ENCODE peak calls at places on chromosomes 11 and 22, in five cellular contexts. X is SK-N-SH, Q is HCT116, L is K562, Y is H1. O is an unnamed sample.

GRCh38 chr11:77517226-77517625 is 43.3 kb upstream of the PAK1 start:
- DNase-seq in X (no peak), Q (no peak), Y (no peak), L (no peak), O (no peak)

GRCh38 chr11:118715837-118716260 is 36.4 kb upstream of the TREH start:
- DNase-seq in L (peak; percentile 83), X (no peak), Y (peak; percentile 70), Q (no peak), O (no peak)

GRCh38 chr11:118193910-118194566 is 17.6 kb upstream of the SCN2B start:
- DNase-seq in X (no peak), L (no peak), Q (no peak), Y (no peak), O (no peak)

GRCh38 chr11:58771458-58771855 is 39.7 kb upstream of the GLYAT start:
- DNase-seq in L (no peak), Q (no peak), X (no peak), Y (no peak), O (no peak)

GRCh38 chr22:38865201-38866023 is 6.6 kb downstream of the CBX6 start:
- DNase-seq in L (no peak), Y (no peak), Q (no peak), X (no peak), O (no peak)

GRCh38 chr11:331332-332060 is 10.8 kb upstream of the IFITM3 start:
- DNase-seq in Y (no peak), X (no peak), L (no peak), Q (no peak), O (no peak)

GRCh38 chr11:66443602-66444001 is 5.0 kb upstream of the MRPL11 start:
- DNase-seq in L (no peak), X (no peak), Y (no peak), Q (peak; percentile 19), O (no peak)

GRCh38 chr22:42202669-42203068 is 67.8 kb downstream of the TCF20 start:
- DNase-seq in X (no peak), Y (no peak), Q (no peak), L (no peak), O (no peak)

GRCh38 chr11:44305643-44306468 is 4.1 kb downstream of the ALX4 start:
- DNase-seq in Q (no peak), L (no peak), X (peak; percentile 62), Y (no peak), O (no peak)

GRCh38 chr11:119307219-119307618 is 9.7 kb downstream of the MCAM start:
- DNase-seq in X (peak; percentile 33), Q (no peak), L (no peak), Y (no peak), O (peak; percentile 35)

GRCh38 chr11:15972838-15973237 is 383.5 kb downstream of the SOX6 start:
- DNase-seq in L (no peak), Q (no peak), X (no peak), Y (no peak), O (no peak)

GRCh38 chr11:102085864-102086551 is 24.2 kb upstream of the YAP1 start:
- DNase-seq in X (no peak), L (no peak), Q (peak; percentile 35), Y (no peak), O (no peak)

GRCh38 chr11:126488591-126489370 is 133.3 kb downstream of the ST3GAL4 start:
- DNase-seq in Q (no peak), Y (no peak), L (no peak), X (no peak), O (no peak)

GRCh38 chr11:64127267-64128072 is 38.4 kb downstream of the MACROD1 start:
- DNase-seq in Y (no peak), X (no peak), L (no peak), Q (no peak), O (no peak)

DNA sequence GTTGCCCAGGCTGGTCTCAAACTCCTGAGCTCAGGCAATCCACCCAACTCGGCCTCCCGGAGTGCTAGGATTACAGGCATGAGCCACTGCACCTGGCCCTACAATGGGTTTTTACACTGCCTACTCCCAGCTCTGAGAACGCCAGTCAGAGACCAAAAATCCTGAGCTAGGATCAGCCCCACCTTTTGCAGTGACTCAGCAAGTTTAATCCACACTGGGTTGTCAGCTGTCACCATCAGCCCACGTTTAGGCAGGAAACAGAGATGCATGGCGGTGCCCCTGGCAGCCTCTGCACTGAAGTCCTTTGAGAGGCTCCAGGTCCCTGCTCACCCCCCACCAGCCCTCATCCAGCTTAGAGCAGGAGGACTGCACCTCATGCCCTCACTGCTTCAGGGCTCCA is 117.6 kb downstream of the ARHGAP8 start:
- DNase-seq in L (peak; percentile 43), X (no peak), Q (peak; percentile 19), Y (no peak), O (peak; percentile 58)
- TF ChIP-seq JUND in L (no peak), X (no peak), Q (no peak), Y (no peak), O (no peak)

GRCh38 chr11:72013765-72014711 is 15.3 kb downstream of the IL18BP start:
- DNase-seq in Q (no peak), X (no peak), L (no peak), Y (no peak), O (no peak)

GRCh38 chr11:72014761-72015320 is 16.1 kb downstream of the IL18BP start:
- DNase-seq in Y (no peak), L (no peak), Q (no peak), X (no peak), O (no peak)

GRCh38 chr11:72012091-72012630 is 13.5 kb downstream of the IL18BP start:
- DNase-seq in L (no peak), X (no peak), Y (no peak), Q (no peak), O (no peak)

GRCh38 chr11:72010529-72011233 is 12.0 kb downstream of the IL18BP start:
- DNase-seq in Q (no peak), Y (no peak), L (no peak), X (no peak), O (no peak)

GRCh38 chr11:72012897-72013721 is 14.4 kb downstream of the IL18BP start:
- DNase-seq in Y (no peak), X (no peak), Q (no peak), L (no peak), O (no peak)
- TF ChIP-seq JUND in Y (no peak), X (no peak), Q (no peak), L (no peak), O (no peak)

GRCh38 chr22:46578824-46579561 is 41.2 kb upstream of the GRAMD4 start:
- DNase-seq in L (no peak), Y (no peak), Q (no peak), X (peak; percentile 75), O (no peak)

GRCh38 chr22:46578251-46578823 is 40.9 kb upstream of the CELSR1 start:
- DNase-seq in Q (no peak), Y (no peak), X (no peak), L (no peak), O (no peak)

GRCh38 chr22:46576556-46577351 is 39.3 kb upstream of the CELSR1 start:
- DNase-seq in X (peak; percentile 95), Q (no peak), L (peak; percentile 90), Y (no peak), O (peak; percentile 68)

GRCh38 chr22:46575915-46576555 is 38.6 kb upstream of the CELSR1 start:
- DNase-seq in X (no peak), Y (no peak), L (no peak), Q (no peak), O (no peak)

GRCh38 chr22:46577361-46578249 is 40.2 kb upstream of the CELSR1 start:
- DNase-seq in Y (no peak), L (peak; percentile 66), Q (no peak), X (peak; percentile 76), O (no peak)
- TF ChIP-seq JUND in Y (no peak), L (no peak), Q (no peak), X (no peak), O (no peak)

DNA sequence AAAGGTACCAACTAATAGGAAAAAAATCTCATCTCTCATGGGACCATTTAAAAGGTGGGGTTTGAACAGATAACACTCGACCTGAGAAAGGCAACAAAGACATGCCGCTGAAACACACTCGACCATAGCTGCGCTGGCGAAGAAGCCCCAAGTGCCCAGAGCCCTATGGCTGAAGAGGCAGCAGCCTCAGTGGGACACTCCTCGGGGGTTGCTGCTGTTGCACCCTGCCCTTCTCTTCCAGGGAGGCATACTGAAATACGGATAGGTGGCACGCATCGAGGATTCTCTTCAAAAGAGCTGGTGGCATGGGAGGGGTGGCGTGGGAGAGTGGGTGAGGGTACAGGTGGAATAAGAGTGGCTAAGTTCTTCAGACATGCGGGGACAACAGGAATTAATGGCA is 18.5 kb upstream of the PHLDA2 start:
- DNase-seq in Y (no peak), L (no peak), X (no peak), Q (no peak), O (no peak)
- TF ChIP-seq JUND in Y (no peak), L (no peak), X (no peak), Q (no peak), O (no peak)

DNA sequence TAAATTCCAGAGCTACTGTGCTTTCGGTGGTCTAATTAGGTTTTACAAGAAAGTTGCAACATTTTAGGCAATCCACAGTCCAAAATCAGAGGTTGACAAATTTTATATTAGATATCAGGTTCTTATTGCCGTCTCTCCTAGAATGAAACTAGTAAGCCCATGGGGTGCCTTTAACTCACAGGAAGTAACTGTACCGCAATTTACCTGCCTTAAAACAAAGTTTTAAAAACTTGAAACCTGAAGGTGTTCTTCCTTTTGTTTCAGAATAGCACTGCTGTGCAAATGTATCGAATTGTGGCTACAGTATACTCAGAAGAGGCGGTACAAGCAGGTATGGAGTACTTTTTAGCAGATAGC is 77.2 kb downstream of the PISD start:
- DNase-seq in L (no peak), Y (no peak), X (no peak), Q (no peak), O (no peak)
- TF ChIP-seq JUND in L (no peak), Y (no peak), X (no peak), Q (no peak), O (no peak)

GRCh38 chr11:13114566-13115465 is 105.7 kb downstream of the RASSF10 start:
- DNase-seq in Q (no peak), L (peak; percentile 67), Y (no peak), X (peak; percentile 31), O (peak; percentile 64)
- TF ChIP-seq JUND in Q (no peak), L (peak; percentile 31), Y (no peak), X (no peak), O (no peak)

GRCh38 chr22:36968249-36968964 is 50.8 kb downstream of the TST start:
- DNase-seq in L (no peak), X (no peak), Q (no peak), Y (no peak), O (no peak)

GRCh38 chr22:36966851-36967535 is 52.3 kb downstream of the TST start:
- DNase-seq in Q (no peak), Y (no peak), X (no peak), L (no peak), O (no peak)

GRCh38 chr22:36971726-36972125 is 47.5 kb downstream of the TST start:
- DNase-seq in Y (no peak), X (no peak), Q (no peak), L (no peak), O (no peak)

GRCh38 chr22:36965716-36966115 is 52.3 kb downstream of the CSF2RB start:
- DNase-seq in Q (no peak), X (no peak), Y (no peak), L (no peak), O (no peak)

DNA sequence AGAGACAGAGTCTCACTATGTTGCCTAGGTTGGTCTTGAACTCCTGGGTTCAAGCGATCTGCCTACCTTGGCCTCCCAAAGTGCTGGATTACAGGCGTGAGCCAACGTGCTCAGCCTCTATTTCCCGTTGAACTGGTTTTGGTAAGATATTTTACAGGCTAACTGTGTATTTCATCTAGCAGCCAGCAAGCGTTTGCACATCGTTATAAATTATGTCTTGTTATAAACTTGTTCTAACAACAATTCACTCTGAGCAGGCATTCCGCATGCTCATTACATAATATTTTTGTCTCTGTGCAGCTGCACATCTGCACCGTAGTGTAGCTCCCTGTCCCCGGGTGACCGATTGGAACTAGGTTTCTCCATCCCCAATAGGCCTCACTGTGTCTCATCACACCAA is 47.9 kb downstream of the TST start:
- DNase-seq in Q (no peak), L (no peak), Y (no peak), X (no peak), O (no peak)
- TF ChIP-seq JUND in Q (no peak), L (no peak), Y (no peak), X (no peak), O (no peak)

O was measured in T47D.